ENCODE peak calls at places on chromosomes 6 and 20, in four cellular contexts. Q is GM06990, U is fibroblast of the aortic adventitia, M is fibroblast of mammary gland. B is an unnamed sample.

GRCh38 chr6:1908784-1909183 is 299.1 kb downstream of the FOXC1 start:
- DNase-seq in Q (no peak), U (no peak), M (no peak), B (no peak)

GRCh38 chr6:83097204-83097603 is 29.7 kb downstream of the DOP1A start:
- DNase-seq in Q (no peak), U (peak), M (no peak), B (peak)

GRCh38 chr6:134472046-134472445 is 154.1 kb upstream of the SGK1 start:
- DNase-seq in Q (no peak), U (no peak), M (no peak), B (no peak)

GRCh38 chr20:48203252-48203651 is 418.0 kb upstream of the SULF2 start:
- DNase-seq in Q (no peak), U (no peak), M (no peak), B (no peak)

GRCh38 chr6:51398064-51398740 is 579.5 kb downstream of the TFAP2B start:
- DNase-seq in Q (no peak), U (no peak), M (no peak), B (no peak)

GRCh38 chr6:40983752-40984151 is 55.3 kb downstream of the UNC5CL start:
- DNase-seq in Q (no peak), U (no peak), M (no peak), B (no peak)

GRCh38 chr20:38649275-38649891 is 47.8 kb downstream of the ARHGAP40 start:
- DNase-seq in Q (no peak), U (peak), M (peak), B (no peak)

GRCh38 chr20:63174309-63175030 is 41.5 kb downstream of the YTHDF1 start:
- DNase-seq in Q (no peak), U (no peak), M (no peak), B (no peak)

GRCh38 chr20:41318271-41318649 is 729 bp upstream of the ZHX3 start:
- DNase-seq in Q (no peak), U (no peak), M (no peak), B (no peak)

GRCh38 chr20:52060794-52061714 is 130.5 kb downstream of the ZFP64 start:
- DNase-seq in Q (no peak), U (peak), M (peak), B (peak)

GRCh38 chr6:33010356-33010755 is 965 bp upstream of the HLA-DOA start:
- DNase-seq in Q (no peak), U (no peak), M (no peak), B (no peak)

GRCh38 chr6:167401525-167402194 is 76.8 kb downstream of the TTLL2 start:
- DNase-seq in Q (no peak), U (no peak), M (no peak), B (no peak)

GRCh38 chr6:1079525-1079924 is 232.4 kb upstream of the FOXQ1 start:
- DNase-seq in Q (no peak), U (no peak), M (no peak), B (no peak)

GRCh38 chr6:64984947-64985346 is 722.1 kb downstream of the EYS start:
- DNase-seq in Q (no peak), U (no peak), M (no peak), B (no peak)

GRCh38 chr6:143410859-143411270 is 39.6 kb downstream of the ADAT2 start:
- DNase-seq in Q (no peak), U (peak), M (peak), B (peak)

GRCh38 chr6:137309078-137309762 is 90.0 kb upstream of the IFNGR1 start:
- DNase-seq in Q (no peak), U (peak), M (peak), B (peak)

GRCh38 chr20:10763117-10763516 is 89.3 kb upstream of the JAG1 start:
- DNase-seq in Q (no peak), U (peak), M (no peak), B (no peak)

GRCh38 chr6:165880721-165881120 is 217.7 kb upstream of the PDE10A start:
- DNase-seq in Q (no peak), U (peak), M (peak), B (peak)

GRCh38 chr20:62342910-62343309 is 24.2 kb downstream of the LAMA5 start:
- DNase-seq in Q (no peak), U (no peak), M (no peak), B (no peak)

GRCh38 chr20:14451458-14451857 is 114.0 kb upstream of the FLRT3 start:
- DNase-seq in Q (no peak), U (no peak), M (no peak), B (no peak)

GRCh38 chr6:836276-836853 is 143.4 kb upstream of the EXOC2 start:
- DNase-seq in Q (no peak), U (no peak), M (no peak), B (no peak)

GRCh38 chr6:73694711-73695411 is 1.1 kb upstream of the CD109 start:
- DNase-seq in Q (no peak), U (peak), M (peak), B (peak)

GRCh38 chr6:156906451-156906850 is 129.3 kb downstream of the ARID1B start:
- DNase-seq in Q (no peak), U (no peak), M (no peak), B (no peak)

GRCh38 chr6:72653032-72653431 is 31.2 kb downstream of the KCNQ5 start:
- DNase-seq in Q (no peak), U (no peak), M (no peak), B (no peak)

GRCh38 chr6:99553888-99554287 is 14.6 kb downstream of the CCNC start:
- DNase-seq in Q (no peak), U (no peak), M (no peak), B (no peak)

GRCh38 chr20:58692579-58693225 is at the start of gene NPEPL1:
- DNase-seq in Q (peak), U (peak), M (peak), B (peak)

GRCh38 chr6:37048851-37049734 is 43.6 kb downstream of the FGD2 start:
- DNase-seq in Q (peak), U (peak), M (peak), B (peak)

GRCh38 chr20:57476641-57477461 is 48.1 kb downstream of the CTCFL start:
- DNase-seq in Q (no peak), U (no peak), M (no peak), B (no peak)

GRCh38 chr6:152605342-152605741 is 31.8 kb downstream of the SYNE1 start:
- DNase-seq in Q (no peak), U (peak), M (peak), B (peak)

GRCh38 chr6:21676769-21677168 is 83.2 kb downstream of the SOX4 start:
- DNase-seq in Q (no peak), U (no peak), M (no peak), B (no peak)

GRCh38 chr6:13235339-13235738 is 93.0 kb downstream of the TBC1D7 start:
- DNase-seq in Q (no peak), U (no peak), M (no peak), B (no peak)

GRCh38 chr6:23635150-23635549 is 490.9 kb upstream of the NRSN1 start:
- DNase-seq in Q (no peak), U (no peak), M (no peak), B (no peak)

GRCh38 chr20:11051146-11051545 is 377.3 kb upstream of the JAG1 start:
- DNase-seq in Q (no peak), U (no peak), M (no peak), B (no peak)

GRCh38 chr20:58718121-58718563 is 25.5 kb downstream of the NPEPL1 start:
- DNase-seq in Q (no peak), U (no peak), M (no peak), B (no peak)

GRCh38 chr6:109455161-109455501 is 441 bp downstream of the MICAL1 start:
- DNase-seq in Q (no peak), U (no peak), M (no peak), B (no peak)

GRCh38 chr6:13926378-13926777 is 1.6 kb downstream of the RNF182 start:
- DNase-seq in Q (no peak), U (no peak), M (no peak), B (no peak)

GRCh38 chr6:7674291-7674690 is 51.6 kb upstream of the BMP6 start:
- DNase-seq in Q (no peak), U (no peak), M (peak), B (peak)

GRCh38 chr6:7671076-7671475 is 54.8 kb upstream of the BMP6 start:
- DNase-seq in Q (no peak), U (peak), M (peak), B (peak)

GRCh38 chr6:7671581-7671980 is 54.3 kb upstream of the BMP6 start:
- DNase-seq in Q (no peak), U (peak), M (peak), B (peak)

GRCh38 chr6:7672066-7673062 is 53.5 kb upstream of the BMP6 start:
- DNase-seq in Q (no peak), U (peak), M (peak), B (peak)

GRCh38 chr6:7673063-7673536 is 52.8 kb upstream of the BMP6 start:
- DNase-seq in Q (peak), U (peak), M (peak), B (peak)
- TF ChIP-seq CTCF in Q (peak), U (no peak), M (peak), B (no peak)

GRCh38 chr20:61324906-61325305 is 72.8 kb downstream of the CDH4 start:
- DNase-seq in Q (no peak), U (no peak), M (no peak), B (no peak)

GRCh38 chr20:61322151-61322860 is 70.2 kb downstream of the CDH4 start:
- DNase-seq in Q (no peak), U (no peak), M (no peak), B (no peak)

GRCh38 chr20:61317966-61318520 is 66.0 kb downstream of the CDH4 start:
- DNase-seq in Q (no peak), U (no peak), M (peak), B (peak)

GRCh38 chr20:61320617-61321200 is 68.6 kb downstream of the CDH4 start:
- DNase-seq in Q (no peak), U (no peak), M (no peak), B (no peak)

GRCh38 chr20:61321481-61321880 is 69.4 kb downstream of the CDH4 start:
- DNase-seq in Q (no peak), U (no peak), M (no peak), B (no peak)
- H3K4me3 ChIP-seq in Q (no peak), U (no peak), M (no peak), B (no peak)

DNA sequence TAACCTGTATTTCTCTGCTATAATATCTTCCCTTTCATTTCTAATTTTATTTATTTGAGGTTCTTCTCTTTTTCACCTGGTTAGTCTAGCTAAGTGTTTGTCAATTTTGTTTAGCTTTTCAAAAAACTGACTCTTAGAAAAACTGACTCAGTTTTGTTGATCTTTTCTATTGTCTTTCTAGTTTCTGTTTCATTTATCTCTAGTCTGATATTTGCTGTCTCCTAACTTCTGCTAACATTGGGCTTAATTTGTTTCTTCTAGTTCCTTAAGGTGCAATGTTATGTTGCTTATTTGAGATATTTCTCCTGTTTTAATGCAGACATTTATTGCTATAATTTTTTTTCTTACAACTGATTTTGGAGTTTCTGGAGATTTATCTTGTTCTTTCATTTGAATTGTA is 1011.0 kb downstream of the EPHA7 start:
- DNase-seq in Q (no peak), U (no peak), M (no peak), B (no peak)
- TF ChIP-seq CTCF in Q (no peak), U (no peak), M (no peak), B (no peak)

GRCh38 chr20:23629542-23630391 is 8.0 kb downstream of the CST3 start:
- DNase-seq in Q (no peak), U (no peak), M (no peak), B (no peak)
- H3K4me3 ChIP-seq in Q (no peak), U (no peak), M (no peak), B (no peak)

GRCh38 chr6:31711233-31711632 is 3.9 kb upstream of the LY6G6D start:
- DNase-seq in Q (no peak), U (no peak), M (no peak), B (no peak)

GRCh38 chr6:31710490-31711219 is 4.0 kb downstream of the LY6G6F start:
- DNase-seq in Q (no peak), U (no peak), M (no peak), B (no peak)

GRCh38 chr6:31713465-31713864 is 1.7 kb upstream of the LY6G6D start:
- DNase-seq in Q (no peak), U (no peak), M (no peak), B (no peak)

GRCh38 chr6:31713991-31714684 is 1.0 kb upstream of the LY6G6D start:
- DNase-seq in Q (no peak), U (no peak), M (no peak), B (no peak)

DNA sequence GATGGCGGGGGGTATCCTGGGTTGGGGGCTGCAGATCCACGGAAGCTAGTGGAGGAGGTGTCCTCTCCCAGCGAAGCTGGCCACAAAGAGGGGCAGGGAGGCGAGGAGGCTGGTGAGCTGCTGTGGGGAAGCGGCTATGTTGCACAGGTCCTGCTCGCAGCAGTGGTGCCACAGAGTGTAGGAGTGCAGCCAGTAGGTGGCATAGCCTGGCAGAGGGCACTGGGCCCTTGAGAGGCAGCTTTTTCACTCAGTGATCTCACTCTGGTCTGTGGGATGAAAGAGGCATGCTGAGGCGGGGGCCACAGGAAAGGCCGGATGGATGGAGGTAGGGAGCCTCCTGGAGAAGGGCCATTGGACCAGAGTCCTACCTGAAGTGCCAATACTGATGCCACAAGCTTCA is 2.9 kb upstream of the LY6G6D start:
- DNase-seq in Q (no peak), U (no peak), M (no peak), B (no peak)
- TF ChIP-seq CTCF in Q (peak), U (no peak), M (no peak), B (peak)

DNA sequence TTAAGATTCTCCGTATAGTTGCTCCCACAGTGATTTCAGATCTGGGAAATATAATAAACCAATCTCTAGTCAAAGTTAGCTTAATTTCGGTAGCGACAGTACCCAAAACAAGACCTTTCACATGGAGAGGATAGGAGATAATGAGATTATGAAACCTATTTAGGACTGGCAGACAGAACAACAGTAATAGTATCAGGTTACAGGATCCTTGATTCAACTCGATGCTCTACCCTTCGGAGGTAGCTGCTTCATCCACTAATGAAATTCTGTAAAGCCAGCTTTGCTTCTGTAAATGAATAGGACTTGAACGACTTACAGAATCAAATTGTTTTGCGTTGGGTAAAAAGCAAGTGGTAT is 534 bp upstream of the AKIRIN2 start:
- DNase-seq in Q (no peak), U (no peak), M (peak), B (peak)
- H3K4me3 ChIP-seq in Q (peak), U (peak), M (peak), B (peak)

GRCh38 chr20:16407251-16408067 is 165.8 kb downstream of the KIF16B start:
- DNase-seq in Q (no peak), U (peak), M (no peak), B (no peak)

GRCh38 chr20:16400249-16400648 is 173.0 kb downstream of the KIF16B start:
- DNase-seq in Q (no peak), U (no peak), M (no peak), B (no peak)

GRCh38 chr20:16405254-16405653 is 168.0 kb downstream of the KIF16B start:
- DNase-seq in Q (no peak), U (no peak), M (no peak), B (no peak)

GRCh38 chr20:16404640-16405039 is 168.6 kb downstream of the KIF16B start:
- DNase-seq in Q (no peak), U (no peak), M (no peak), B (no peak)

GRCh38 chr20:16404171-16404570 is 169.1 kb downstream of the KIF16B start:
- DNase-seq in Q (no peak), U (no peak), M (no peak), B (no peak)
- TF ChIP-seq CTCF in Q (peak), U (no peak), M (no peak), B (no peak)

DNA sequence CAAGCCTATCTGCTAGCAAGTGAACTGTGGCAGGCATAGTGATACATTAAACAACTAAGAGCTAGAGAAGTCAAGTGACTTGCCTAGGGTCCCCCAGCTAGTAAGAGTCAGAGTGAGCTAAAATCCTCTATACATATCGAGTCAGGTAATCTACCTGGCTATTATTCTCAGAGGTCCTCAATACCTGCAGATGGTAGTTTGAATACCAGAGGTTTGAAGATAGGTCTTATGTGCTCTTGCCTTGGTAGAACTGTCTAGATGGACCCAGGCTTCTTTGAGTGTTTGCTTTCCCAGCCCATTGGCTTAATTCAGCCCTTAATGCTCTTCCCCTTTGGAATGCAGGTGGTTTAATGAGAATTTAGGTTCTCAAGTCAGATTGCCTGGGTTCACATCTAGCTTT is 1.1 kb downstream of the ERGIC3 start:
- DNase-seq in Q (no peak), U (no peak), M (no peak), B (no peak)
- H3K4me3 ChIP-seq in Q (no peak), U (peak), M (no peak), B (peak)

DNA sequence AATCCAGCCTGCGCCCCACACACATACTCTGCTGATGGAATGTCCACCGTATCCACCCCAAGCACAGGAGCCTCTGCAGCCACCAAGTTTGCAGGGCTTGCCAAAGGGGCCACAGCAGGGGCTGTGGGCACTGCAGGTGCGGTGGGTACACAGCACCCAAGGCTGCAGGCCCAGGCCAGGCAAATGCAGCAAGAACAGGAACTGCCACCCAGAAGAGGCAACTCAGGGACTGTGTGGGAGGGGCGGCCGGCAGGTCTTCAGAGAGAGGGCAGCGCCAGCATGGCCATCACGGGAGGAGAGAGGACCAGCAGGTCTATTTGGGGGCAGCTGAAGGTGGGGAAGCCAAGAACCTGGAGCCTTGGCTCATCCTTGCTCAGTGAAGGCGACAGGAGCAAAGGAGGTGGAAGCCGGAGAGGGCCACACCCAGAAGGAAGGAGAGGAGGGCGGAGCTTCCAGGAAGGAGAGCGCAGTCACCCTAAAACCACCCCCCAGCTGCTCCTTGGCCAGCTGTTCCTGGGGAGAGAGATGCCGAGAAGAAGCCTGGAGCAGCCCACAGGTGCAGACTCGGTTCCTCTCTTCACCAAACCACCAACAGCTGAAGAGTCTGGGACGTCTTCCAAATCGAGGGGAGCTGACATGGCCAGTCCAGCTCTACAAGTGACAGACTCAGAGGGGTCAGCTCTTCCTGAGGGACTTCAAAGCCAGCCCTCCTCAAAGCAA is 265.1 kb upstream of the CDYL start:
- DNase-seq in Q (no peak), U (no peak), M (no peak), B (no peak)
- TF ChIP-seq CTCF in Q (no peak), U (no peak), M (no peak), B (no peak)

DNA sequence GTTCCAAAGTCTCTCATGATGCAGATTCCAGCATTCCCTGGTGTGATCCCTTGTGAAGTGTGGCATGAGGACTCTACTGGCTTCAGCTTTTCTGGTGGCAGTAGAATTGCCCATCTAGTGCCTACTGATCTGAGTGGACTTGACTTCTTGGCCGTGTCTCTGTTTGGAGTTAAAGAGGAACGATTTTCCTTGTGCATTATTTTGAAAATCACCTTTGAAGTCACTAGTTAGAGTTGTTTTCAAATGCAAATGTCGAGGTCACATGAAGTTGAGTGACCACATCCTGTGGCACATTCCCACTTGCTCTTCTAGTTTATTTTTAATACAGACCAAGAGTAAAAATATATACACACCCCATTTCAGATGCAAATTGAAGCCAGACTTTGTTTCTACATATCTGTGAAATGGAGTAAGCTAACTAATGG is 270.7 kb upstream of the TAB2 start:
- DNase-seq in Q (no peak), U (no peak), M (peak), B (peak)
- H3K4me3 ChIP-seq in Q (no peak), U (no peak), M (no peak), B (no peak)